ENCODE peak calls at places on chromosomes 5 and 9, in five cellular contexts. P is dorsolateral prefrontal cortex; K is CD8-positive, alpha-beta T cell; N is SK-N-SH; O is brain microvascular endothelial cell. D is an unnamed sample.

GRCh38 chr9:86099695-86100364 is 472 bp upstream of the GOLM1 start:
- DNase-seq in N (peak; percentile 59), K (no peak), P (no peak), O (peak; percentile 63), D (no peak)

GRCh38 chr5:67942451-67942830 is 273.1 kb upstream of the PIK3R1 start:
- DNase-seq in P (no peak), K (no peak), N (no peak), O (no peak), D (no peak)

GRCh38 chr5:45411971-45412612 is 284.1 kb downstream of the HCN1 start:
- DNase-seq in P (no peak), N (no peak), O (no peak), K (no peak), D (no peak)

GRCh38 chr9:126384926-126385325 is 58.3 kb downstream of the MVB12B start:
- DNase-seq in O (no peak), N (no peak), K (no peak), P (no peak), D (no peak)

GRCh38 chr9:136075134-136075841 is 19.8 kb downstream of the NACC2 start:
- DNase-seq in O (no peak), K (no peak), P (no peak), N (peak; percentile 15), D (no peak)

GRCh38 chr5:149731617-149732400 is 1.7 kb downstream of the PPARGC1B start:
- DNase-seq in P (peak; percentile 84), O (peak; percentile 84), N (peak; percentile 74), K (peak; percentile 39), D (peak; percentile 62)

GRCh38 chr5:82784521-82784920 is 292.7 kb downstream of the TMEM167A start:
- DNase-seq in N (no peak), P (no peak), K (no peak), O (no peak), D (no peak)

GRCh38 chr9:111759762-111760639 is 34.7 kb downstream of the SHOC1 start:
- DNase-seq in K (no peak), P (no peak), O (peak; percentile 91), N (peak; percentile 53), D (no peak)

GRCh38 chr5:38809388-38810359 is 36.1 kb upstream of the OSMR start:
- DNase-seq in O (peak; percentile 88), N (peak; percentile 87), K (no peak), P (peak; percentile 84), D (peak; percentile 11)

GRCh38 chr5:1101991-1102713 is 9.7 kb downstream of the SLC12A7 start:
- DNase-seq in O (no peak), K (no peak), N (no peak), P (no peak), D (no peak)

GRCh38 chr5:134451618-134452505 is 40.2 kb upstream of the CDKN2AIPNL start:
- DNase-seq in O (peak; percentile 84), N (no peak), P (peak; percentile 68), K (no peak), D (no peak)

GRCh38 chr9:37337301-37337905 is 85.1 kb upstream of the GRHPR start:
- DNase-seq in K (no peak), O (no peak), N (peak; percentile 14), P (no peak), D (no peak)

GRCh38 chr5:179153341-179153901 is 93.2 kb downstream of the ZNF354C start:
- DNase-seq in O (no peak), K (no peak), N (no peak), P (peak; percentile 21), D (no peak)

GRCh38 chr5:175883506-175883905 is 12.1 kb downstream of the CPLX2 start:
- DNase-seq in P (no peak), N (no peak), K (no peak), O (no peak), D (no peak)

GRCh38 chr9:127801955-127802575 is 617 bp upstream of the FPGS start:
- DNase-seq in P (no peak), O (no peak), N (no peak), K (no peak), D (no peak)

GRCh38 chr9:127989094-127989493 is 8.3 kb upstream of the EEIG1 start:
- DNase-seq in P (no peak), O (no peak), N (no peak), K (no peak), D (no peak)

GRCh38 chr9:130936285-130937117 is 2.5 kb downstream of the FIBCD1 start:
- DNase-seq in K (no peak), O (peak; percentile 39), P (no peak), N (no peak), D (no peak)

GRCh38 chr5:102911973-102912372 is 156.9 kb downstream of the PAM start:
- DNase-seq in P (no peak), O (peak; percentile 42), K (no peak), N (no peak), D (no peak)

GRCh38 chr5:33346534-33346933 is 94.2 kb upstream of the TARS1 start:
- DNase-seq in P (no peak), O (no peak), K (no peak), N (no peak), D (no peak)

GRCh38 chr5:36953043-36953442 is 76.5 kb downstream of the NIPBL start:
- DNase-seq in O (no peak), N (no peak), P (no peak), K (no peak), D (no peak)

GRCh38 chr9:78654324-78654723 is 357.4 kb downstream of the PSAT1 start:
- DNase-seq in O (no peak), N (no peak), P (no peak), K (no peak), D (no peak)

GRCh38 chr5:150058480-150059126 is 27.8 kb downstream of the CSF1R start:
- DNase-seq in K (no peak), P (no peak), O (peak; percentile 76), N (peak; percentile 57), D (no peak)

GRCh38 chr9:12972608-12973589 is 198.1 kb downstream of the LURAP1L start:
- DNase-seq in K (no peak), N (no peak), P (peak; percentile 43), O (no peak), D (no peak)

GRCh38 chr5:5342784-5343183 is 79.7 kb upstream of the ICE1 start:
- DNase-seq in K (no peak), O (peak; percentile 43), P (no peak), N (no peak), D (no peak)

GRCh38 chr5:148437249-148437648 is 53.5 kb downstream of the FBXO38 start:
- DNase-seq in N (no peak), P (no peak), K (no peak), O (no peak), D (no peak)

GRCh38 chr5:17080361-17080760 is 137.1 kb upstream of the BASP1 start:
- DNase-seq in K (no peak), N (no peak), O (no peak), P (no peak), D (no peak)

GRCh38 chr5:55345327-55345726 is 37.5 kb downstream of the MTREX start:
- DNase-seq in N (no peak), O (no peak), K (no peak), P (no peak), D (no peak)

GRCh38 chr9:91966503-91966902 is 16.5 kb upstream of the ROR2 start:
- DNase-seq in N (no peak), P (no peak), K (no peak), O (peak; percentile 34), D (no peak)

GRCh38 chr5:174097486-174098185 is 52.1 kb downstream of the NSG2 start:
- DNase-seq in P (no peak), N (no peak), K (no peak), O (no peak), D (no peak)

GRCh38 chr5:6725448-6725847 is 12.2 kb downstream of the TENT4A start:
- DNase-seq in P (no peak), N (no peak), O (no peak), K (no peak), D (no peak)

GRCh38 chr9:134178781-134179551 is 14.6 kb upstream of the RNU6ATAC start:
- DNase-seq in N (peak; percentile 54), O (no peak), P (no peak), K (no peak), D (no peak)

GRCh38 chr5:98781520-98781919 is 8.1 kb downstream of the RGMB start:
- DNase-seq in K (no peak), N (no peak), P (no peak), O (no peak), D (no peak)

GRCh38 chr5:78908173-78908901 is 76.8 kb downstream of the ARSB start:
- DNase-seq in O (peak; percentile 55), N (peak; percentile 69), K (no peak), P (peak; percentile 50), D (no peak)

GRCh38 chr5:72355706-72356299 is 35.6 kb downstream of the PTCD2 start:
- DNase-seq in O (peak; percentile 18), N (peak; percentile 45), P (peak; percentile 49), K (no peak), D (no peak)
- TF ChIP-seq CTCF in O (peak; percentile 77), N (peak; percentile 59), P (peak; percentile 74), K (no peak), D (peak; percentile 38)

DNA sequence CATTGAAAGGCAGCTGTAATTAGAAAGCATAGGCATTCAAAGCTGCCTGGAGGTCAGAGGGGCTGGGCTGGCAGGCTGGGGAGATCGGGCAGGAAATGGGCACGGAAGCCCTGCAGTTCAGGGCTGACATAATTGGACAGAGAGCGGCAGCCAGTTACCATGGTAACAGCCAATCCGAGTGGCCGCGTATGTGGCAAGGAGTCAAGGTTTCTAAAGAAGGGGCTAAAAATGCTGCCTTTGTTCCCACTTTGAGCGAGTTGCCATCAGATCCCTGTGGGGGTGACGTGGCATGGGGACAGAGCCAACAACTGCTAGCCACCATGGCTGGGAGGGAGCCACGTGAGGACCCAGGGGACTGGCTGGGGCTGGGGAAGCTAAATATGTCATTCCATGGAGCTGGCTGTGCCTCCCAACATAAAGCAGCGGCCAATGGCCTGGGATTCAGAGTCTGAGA is 44.7 kb upstream of the NDFIP1 start:
- DNase-seq in P (peak; percentile 97), O (peak; percentile 64), K (no peak), N (peak; percentile 82), D (no peak)
- H3K27ac ChIP-seq in P (peak overlapping the region; percentile 97), O (no peak overlapping the region), K (no peak overlapping the region), N (peak overlapping the region; percentile 62), D (no peak overlapping the region)

DNA sequence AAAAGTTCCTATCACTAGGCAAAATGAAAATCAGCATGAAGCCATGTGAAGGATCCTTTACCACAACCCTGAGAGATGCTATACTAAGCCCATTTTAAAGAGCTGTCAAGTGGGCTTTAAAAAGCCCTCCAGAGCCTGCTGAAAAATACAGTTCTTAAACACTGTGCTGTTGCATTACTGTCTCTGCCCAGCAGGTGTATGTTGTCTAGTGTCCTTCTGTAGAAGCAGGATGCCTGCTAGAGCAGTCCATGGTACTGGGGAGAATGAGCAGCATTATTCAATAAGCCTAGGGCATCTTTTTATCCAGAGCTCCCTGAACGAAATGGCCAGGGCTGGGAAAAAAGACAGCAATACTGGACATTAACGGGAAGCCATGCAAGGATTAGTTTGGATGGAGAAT is 126.2 kb upstream of the PLCXD3 start:
- DNase-seq in N (peak; percentile 21), K (no peak), O (peak; percentile 47), P (no peak), D (no peak)
- TF ChIP-seq CTCF in N (peak; percentile 50), K (no peak), O (peak; percentile 56), P (no peak), D (no peak)

GRCh38 chr9:4740623-4741364 is at the start of gene AK3:
- DNase-seq in O (peak; percentile 63), N (peak; percentile 99), K (peak; percentile 71), P (peak; percentile 81), D (peak; percentile 43)

GRCh38 chr9:4741365-4742031 is 496 bp upstream of the AK3 start:
- DNase-seq in O (no peak), K (no peak), N (no peak), P (no peak), D (no peak)

GRCh38 chr9:4743131-4743875 is 2.3 kb upstream of the AK3 start:
- DNase-seq in P (no peak), O (no peak), K (no peak), N (no peak), D (no peak)

GRCh38 chr9:4740373-4740622 is 704 bp downstream of the AK3 start:
- DNase-seq in O (no peak), P (no peak), N (no peak), K (no peak), D (no peak)

GRCh38 chr9:4742246-4742645 is 1.2 kb upstream of the AK3 start:
- DNase-seq in K (no peak), P (no peak), N (no peak), O (no peak), D (no peak)
- H3K27ac ChIP-seq in K (no peak overlapping the region), P (peak overlapping the region; percentile 95), N (peak overlapping the region; percentile 21), O (no peak overlapping the region), D (peak overlapping the region; percentile 99)

D was measured in esophagus squamous epithelium.